ENCODE peak calls at places on chromosomes 2 and 18, in six cellular contexts. One of them, this sample, is unnamed.

GRCh38 chr2:235303499-235304291 is 190.1 kb upstream of the AGAP1 start:
- DNase-seq in neural crest cell: no peak
- DNase-seq in NCI-H1105 treated with DMSO at 0.1 percent for 48 hours: no peak
- DNase-seq in NCI-H446 treated with DMSO at 0.1 percent for 48 hours: no peak
- DNase-seq in nucleus accumbens: no peak
- DNase-seq in LHCN-M2: no peak
- DNase-seq in this sample: no peak

GRCh38 chr2:81589406-81589805 is 1284.9 kb upstream of the LRRTM1 start:
- DNase-seq in neural crest cell: no peak
- DNase-seq in NCI-H1105 treated with DMSO at 0.1 percent for 48 hours: no peak
- DNase-seq in NCI-H446 treated with DMSO at 0.1 percent for 48 hours: no peak
- DNase-seq in nucleus accumbens: no peak
- DNase-seq in LHCN-M2: no peak
- DNase-seq in this sample: no peak

GRCh38 chr2:108169982-108170625 is 69.7 kb upstream of the SULT1C3 start:
- DNase-seq in neural crest cell: no peak
- DNase-seq in NCI-H1105 treated with DMSO at 0.1 percent for 48 hours: peak
- DNase-seq in NCI-H446 treated with DMSO at 0.1 percent for 48 hours: peak
- DNase-seq in nucleus accumbens: no peak
- DNase-seq in LHCN-M2: peak
- DNase-seq in this sample: no peak

GRCh38 chr2:148253716-148254115 is 232.8 kb downstream of the MBD5 start:
- DNase-seq in neural crest cell: no peak
- DNase-seq in NCI-H1105 treated with DMSO at 0.1 percent for 48 hours: no peak
- DNase-seq in NCI-H446 treated with DMSO at 0.1 percent for 48 hours: no peak
- DNase-seq in nucleus accumbens: no peak
- DNase-seq in LHCN-M2: peak
- DNase-seq in this sample: no peak

GRCh38 chr2:39606585-39606984 is 59.1 kb upstream of the TMEM178A start:
- DNase-seq in neural crest cell: no peak
- DNase-seq in NCI-H1105 treated with DMSO at 0.1 percent for 48 hours: no peak
- DNase-seq in NCI-H446 treated with DMSO at 0.1 percent for 48 hours: no peak
- DNase-seq in nucleus accumbens: no peak
- DNase-seq in LHCN-M2: peak
- DNase-seq in this sample: no peak

GRCh38 chr2:109415460-109416004 is 198.2 kb downstream of the SEPTIN10 start:
- DNase-seq in neural crest cell: no peak
- DNase-seq in NCI-H1105 treated with DMSO at 0.1 percent for 48 hours: no peak
- DNase-seq in NCI-H446 treated with DMSO at 0.1 percent for 48 hours: no peak
- DNase-seq in nucleus accumbens: no peak
- DNase-seq in LHCN-M2: no peak
- DNase-seq in this sample: no peak

GRCh38 chr18:13442451-13442850 is 223.9 kb downstream of the LDLRAD4 start:
- DNase-seq in neural crest cell: no peak
- DNase-seq in NCI-H1105 treated with DMSO at 0.1 percent for 48 hours: no peak
- DNase-seq in NCI-H446 treated with DMSO at 0.1 percent for 48 hours: no peak
- DNase-seq in nucleus accumbens: no peak
- DNase-seq in LHCN-M2: no peak
- DNase-seq in this sample: no peak

GRCh38 chr2:151111599-151112278 is 149.9 kb downstream of the RBM43 start:
- DNase-seq in neural crest cell: no peak
- DNase-seq in NCI-H1105 treated with DMSO at 0.1 percent for 48 hours: no peak
- DNase-seq in NCI-H446 treated with DMSO at 0.1 percent for 48 hours: no peak
- DNase-seq in nucleus accumbens: no peak
- DNase-seq in LHCN-M2: peak
- DNase-seq in this sample: no peak

GRCh38 chr2:11118761-11119160 is 36.5 kb upstream of the SLC66A3 start:
- DNase-seq in neural crest cell: no peak
- DNase-seq in NCI-H1105 treated with DMSO at 0.1 percent for 48 hours: no peak
- DNase-seq in NCI-H446 treated with DMSO at 0.1 percent for 48 hours: no peak
- DNase-seq in nucleus accumbens: no peak
- DNase-seq in LHCN-M2: no peak
- DNase-seq in this sample: no peak

GRCh38 chr18:48455555-48456478 is 46.6 kb upstream of the ZBTB7C start:
- DNase-seq in neural crest cell: no peak
- DNase-seq in NCI-H1105 treated with DMSO at 0.1 percent for 48 hours: no peak
- DNase-seq in NCI-H446 treated with DMSO at 0.1 percent for 48 hours: no peak
- DNase-seq in nucleus accumbens: no peak
- DNase-seq in LHCN-M2: peak
- DNase-seq in this sample: no peak

GRCh38 chr2:238287702-238288649 is at the start of gene PER2:
- DNase-seq in neural crest cell: no peak
- DNase-seq in NCI-H1105 treated with DMSO at 0.1 percent for 48 hours: no peak
- DNase-seq in NCI-H446 treated with DMSO at 0.1 percent for 48 hours: peak
- DNase-seq in nucleus accumbens: peak
- DNase-seq in LHCN-M2: peak
- DNase-seq in this sample: peak

GRCh38 chr18:9804517-9805104 is 81.2 kb upstream of the TXNDC2 start:
- DNase-seq in neural crest cell: no peak
- DNase-seq in NCI-H1105 treated with DMSO at 0.1 percent for 48 hours: no peak
- DNase-seq in NCI-H446 treated with DMSO at 0.1 percent for 48 hours: no peak
- DNase-seq in nucleus accumbens: no peak
- DNase-seq in LHCN-M2: no peak
- DNase-seq in this sample: no peak

GRCh38 chr2:160747771-160748170 is 254.2 kb upstream of the RBMS1 start:
- DNase-seq in neural crest cell: no peak
- DNase-seq in NCI-H1105 treated with DMSO at 0.1 percent for 48 hours: no peak
- DNase-seq in NCI-H446 treated with DMSO at 0.1 percent for 48 hours: no peak
- DNase-seq in nucleus accumbens: no peak
- DNase-seq in LHCN-M2: peak
- DNase-seq in this sample: no peak

GRCh38 chr2:148529745-148530144 is 114.8 kb upstream of the EPC2 start:
- DNase-seq in neural crest cell: no peak
- DNase-seq in NCI-H1105 treated with DMSO at 0.1 percent for 48 hours: no peak
- DNase-seq in NCI-H446 treated with DMSO at 0.1 percent for 48 hours: no peak
- DNase-seq in nucleus accumbens: no peak
- DNase-seq in LHCN-M2: no peak
- DNase-seq in this sample: no peak

GRCh38 chr2:96537066-96537733 is 648 bp downstream of the ARID5A start:
- DNase-seq in neural crest cell: peak
- DNase-seq in NCI-H1105 treated with DMSO at 0.1 percent for 48 hours: peak
- DNase-seq in NCI-H446 treated with DMSO at 0.1 percent for 48 hours: no peak
- DNase-seq in nucleus accumbens: no peak
- DNase-seq in LHCN-M2: peak
- DNase-seq in this sample: peak

GRCh38 chr2:96869824-96870630 is at the start of gene SEMA4C:
- DNase-seq in neural crest cell: peak
- DNase-seq in NCI-H1105 treated with DMSO at 0.1 percent for 48 hours: peak
- DNase-seq in NCI-H446 treated with DMSO at 0.1 percent for 48 hours: no peak
- DNase-seq in nucleus accumbens: peak
- DNase-seq in LHCN-M2: peak
- DNase-seq in this sample: peak

GRCh38 chr2:10629819-10630532 is 59.8 kb downstream of the NOL10 start:
- DNase-seq in neural crest cell: no peak
- DNase-seq in NCI-H1105 treated with DMSO at 0.1 percent for 48 hours: no peak
- DNase-seq in NCI-H446 treated with DMSO at 0.1 percent for 48 hours: no peak
- DNase-seq in nucleus accumbens: no peak
- DNase-seq in LHCN-M2: no peak
- DNase-seq in this sample: no peak

GRCh38 chr18:70683263-70683662 is 394.4 kb downstream of the SOCS6 start:
- DNase-seq in neural crest cell: no peak
- DNase-seq in NCI-H1105 treated with DMSO at 0.1 percent for 48 hours: no peak
- DNase-seq in NCI-H446 treated with DMSO at 0.1 percent for 48 hours: no peak
- DNase-seq in nucleus accumbens: no peak
- DNase-seq in LHCN-M2: no peak
- DNase-seq in this sample: no peak

GRCh38 chr18:10454800-10455550 is 540 bp downstream of the APCDD1 start:
- DNase-seq in neural crest cell: peak
- DNase-seq in NCI-H1105 treated with DMSO at 0.1 percent for 48 hours: no peak
- DNase-seq in NCI-H446 treated with DMSO at 0.1 percent for 48 hours: no peak
- DNase-seq in nucleus accumbens: no peak
- DNase-seq in LHCN-M2: no peak
- DNase-seq in this sample: peak

GRCh38 chr18:43934322-43935050 is 657.2 kb upstream of the SYT4 start:
- DNase-seq in neural crest cell: no peak
- DNase-seq in NCI-H1105 treated with DMSO at 0.1 percent for 48 hours: no peak
- DNase-seq in NCI-H446 treated with DMSO at 0.1 percent for 48 hours: no peak
- DNase-seq in nucleus accumbens: no peak
- DNase-seq in LHCN-M2: no peak
- DNase-seq in this sample: no peak

GRCh38 chr2:10325278-10326145 is 22.8 kb downstream of the HPCAL1 start:
- DNase-seq in neural crest cell: no peak
- DNase-seq in NCI-H1105 treated with DMSO at 0.1 percent for 48 hours: peak
- DNase-seq in NCI-H446 treated with DMSO at 0.1 percent for 48 hours: no peak
- DNase-seq in nucleus accumbens: no peak
- DNase-seq in LHCN-M2: no peak
- DNase-seq in this sample: no peak

GRCh38 chr18:59502222-59502898 is 143.3 kb upstream of the LMAN1 start:
- DNase-seq in neural crest cell: no peak
- DNase-seq in NCI-H1105 treated with DMSO at 0.1 percent for 48 hours: no peak
- DNase-seq in NCI-H446 treated with DMSO at 0.1 percent for 48 hours: no peak
- DNase-seq in nucleus accumbens: no peak
- DNase-seq in LHCN-M2: peak
- DNase-seq in this sample: no peak

GRCh38 chr2:155412599-155412998 is 714.1 kb downstream of the KCNJ3 start:
- DNase-seq in neural crest cell: no peak
- DNase-seq in NCI-H1105 treated with DMSO at 0.1 percent for 48 hours: no peak
- DNase-seq in NCI-H446 treated with DMSO at 0.1 percent for 48 hours: no peak
- DNase-seq in nucleus accumbens: no peak
- DNase-seq in LHCN-M2: no peak
- DNase-seq in this sample: no peak

GRCh38 chr2:157984866-157985265 is 108.7 kb upstream of the ACVR1 start:
- DNase-seq in neural crest cell: no peak
- DNase-seq in NCI-H1105 treated with DMSO at 0.1 percent for 48 hours: no peak
- DNase-seq in NCI-H446 treated with DMSO at 0.1 percent for 48 hours: no peak
- DNase-seq in nucleus accumbens: no peak
- DNase-seq in LHCN-M2: no peak
- DNase-seq in this sample: no peak

GRCh38 chr18:48842259-48843061 is 108.3 kb downstream of the SMAD7 start:
- DNase-seq in neural crest cell: no peak
- DNase-seq in NCI-H1105 treated with DMSO at 0.1 percent for 48 hours: no peak
- DNase-seq in NCI-H446 treated with DMSO at 0.1 percent for 48 hours: no peak
- DNase-seq in nucleus accumbens: no peak
- DNase-seq in LHCN-M2: no peak
- DNase-seq in this sample: no peak

GRCh38 chr2:49914281-49914680 is 760.0 kb upstream of the FSHR start:
- DNase-seq in neural crest cell: no peak
- DNase-seq in NCI-H1105 treated with DMSO at 0.1 percent for 48 hours: no peak
- DNase-seq in NCI-H446 treated with DMSO at 0.1 percent for 48 hours: no peak
- DNase-seq in nucleus accumbens: no peak
- DNase-seq in LHCN-M2: no peak
- DNase-seq in this sample: no peak

GRCh38 chr2:24493713-24494112 is 2.7 kb downstream of the NCOA1 start:
- DNase-seq in neural crest cell: no peak
- DNase-seq in NCI-H1105 treated with DMSO at 0.1 percent for 48 hours: no peak
- DNase-seq in NCI-H446 treated with DMSO at 0.1 percent for 48 hours: no peak
- DNase-seq in nucleus accumbens: no peak
- DNase-seq in LHCN-M2: no peak
- DNase-seq in this sample: no peak

GRCh38 chr2:183037281-183037659 is 987 bp downstream of the NCKAP1 start:
- DNase-seq in neural crest cell: no peak
- DNase-seq in NCI-H1105 treated with DMSO at 0.1 percent for 48 hours: peak
- DNase-seq in NCI-H446 treated with DMSO at 0.1 percent for 48 hours: no peak
- DNase-seq in nucleus accumbens: no peak
- DNase-seq in LHCN-M2: peak
- DNase-seq in this sample: no peak

This sample was measured in HuH-7.5.